ENCODE peak calls at places on chromosomes 11 and 22, in eight cellular contexts. N is body of pancreas, C is pancreas, J is suprapubic skin, O is aorta, F is stomach, Q is sigmoid colon, M is OCI-LY7. T is an unnamed sample.

GRCh38 chr11:2521081-2521480 is 76.3 kb downstream of the KCNQ1 start:
- DNase-seq in F (peak; percentile 24), O (peak; percentile 68), Q (peak; percentile 34), J (peak; percentile 56), C (peak; percentile 37), N (peak; percentile 2), M (no peak), T (no peak)

GRCh38 chr22:47172771-47173534 is 410.5 kb downstream of the TBC1D22A start:
- DNase-seq in C (peak; percentile 52), F (no peak), M (no peak), J (peak; percentile 69), Q (peak; percentile 46), O (peak; percentile 63), N (peak; percentile 4), T (no peak)

GRCh38 chr11:94400839-94401772 is at the start of gene GPR83:
- DNase-seq in F (no peak), Q (no peak), J (no peak), M (no peak), O (no peak), C (no peak), N (no peak), T (no peak)

GRCh38 chr11:129846508-129847335 is 31.1 kb downstream of the TMEM45B start:
- DNase-seq in F (no peak), O (no peak), M (peak; percentile 11), C (no peak), N (no peak), J (no peak), Q (no peak), T (no peak)

GRCh38 chr11:19276859-19277808 is 36.4 kb upstream of the E2F8 start:
- DNase-seq in F (peak; percentile 40), M (no peak), J (no peak), O (no peak), N (no peak), Q (no peak), C (no peak), T (no peak)

GRCh38 chr22:42976534-42976933 is 38.4 kb downstream of the PACSIN2 start:
- DNase-seq in C (no peak), M (no peak), F (no peak), Q (no peak), J (no peak), N (no peak), O (no peak), T (no peak)

GRCh38 chr11:36296925-36297604 is 977 bp downstream of the PRR5L start:
- DNase-seq in Q (no peak), O (no peak), J (no peak), N (no peak), C (no peak), F (no peak), M (no peak), T (no peak)

GRCh38 chr11:103800406-103801114 is 235.9 kb upstream of the DDI1 start:
- DNase-seq in N (no peak), J (no peak), M (peak; percentile 1), Q (no peak), F (no peak), C (no peak), O (peak; percentile 27), T (no peak)

GRCh38 chr22:27163162-27164137 is 506.1 kb downstream of the MIAT start:
- DNase-seq in Q (no peak), N (no peak), M (no peak), C (no peak), F (no peak), O (no peak), J (no peak), T (no peak)

GRCh38 chr11:95147364-95147905 is 57.8 kb downstream of the ENDOD1 start:
- DNase-seq in Q (peak; percentile 80), M (no peak), N (peak; percentile 14), J (no peak), C (no peak), O (no peak), F (no peak), T (no peak)

GRCh38 chr11:117392979-117393378 is 65.3 kb downstream of the CEP164 start:
- DNase-seq in F (no peak), O (no peak), C (peak; percentile 20), Q (peak; percentile 45), M (no peak), J (no peak), N (no peak), T (no peak)
- H3K36me3 ChIP-seq in F (peaks cover 97% of the 10 kb centered on the region), O (peaks cover 13% of the 10 kb centered on the region), C (no peaks in the 10 kb centered on the region), Q (peaks cover 70% of the 10 kb centered on the region), M (peaks cover 86% of the 10 kb centered on the region), J (peaks cover 81% of the 10 kb centered on the region), N (peaks cover 48% of the 10 kb centered on the region), T (peaks cover 78% of the 10 kb centered on the region)

DNA sequence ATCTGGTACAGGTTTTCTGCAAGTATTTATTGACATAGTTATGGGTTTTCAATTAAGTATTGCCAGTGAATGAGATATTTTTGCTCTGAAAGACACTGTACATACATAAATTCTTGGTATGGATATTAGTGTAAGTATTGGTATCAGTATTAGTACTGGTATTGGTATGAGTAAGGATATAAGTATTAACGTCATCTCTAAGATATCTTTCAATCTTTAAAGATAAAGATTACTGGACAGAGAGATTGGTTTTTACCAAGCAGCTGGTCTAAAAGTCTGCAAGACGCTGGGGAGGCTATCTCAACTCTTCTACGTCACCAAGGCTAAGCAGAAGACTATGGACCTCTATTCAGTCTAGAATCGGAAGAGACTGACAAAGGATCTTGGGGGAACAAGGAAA is 234.5 kb downstream of the NXPE2 start:
- DNase-seq in F (no peak), J (no peak), M (no peak), Q (no peak), N (no peak), O (no peak), C (no peak), T (no peak)
- H3K4me3 ChIP-seq in F (no peak overlapping the region), J (no peak overlapping the region), M (no peak overlapping the region), Q (no peak overlapping the region), N (no peak overlapping the region), O (no peak overlapping the region), C (no peak overlapping the region), T (no peak overlapping the region)

DNA sequence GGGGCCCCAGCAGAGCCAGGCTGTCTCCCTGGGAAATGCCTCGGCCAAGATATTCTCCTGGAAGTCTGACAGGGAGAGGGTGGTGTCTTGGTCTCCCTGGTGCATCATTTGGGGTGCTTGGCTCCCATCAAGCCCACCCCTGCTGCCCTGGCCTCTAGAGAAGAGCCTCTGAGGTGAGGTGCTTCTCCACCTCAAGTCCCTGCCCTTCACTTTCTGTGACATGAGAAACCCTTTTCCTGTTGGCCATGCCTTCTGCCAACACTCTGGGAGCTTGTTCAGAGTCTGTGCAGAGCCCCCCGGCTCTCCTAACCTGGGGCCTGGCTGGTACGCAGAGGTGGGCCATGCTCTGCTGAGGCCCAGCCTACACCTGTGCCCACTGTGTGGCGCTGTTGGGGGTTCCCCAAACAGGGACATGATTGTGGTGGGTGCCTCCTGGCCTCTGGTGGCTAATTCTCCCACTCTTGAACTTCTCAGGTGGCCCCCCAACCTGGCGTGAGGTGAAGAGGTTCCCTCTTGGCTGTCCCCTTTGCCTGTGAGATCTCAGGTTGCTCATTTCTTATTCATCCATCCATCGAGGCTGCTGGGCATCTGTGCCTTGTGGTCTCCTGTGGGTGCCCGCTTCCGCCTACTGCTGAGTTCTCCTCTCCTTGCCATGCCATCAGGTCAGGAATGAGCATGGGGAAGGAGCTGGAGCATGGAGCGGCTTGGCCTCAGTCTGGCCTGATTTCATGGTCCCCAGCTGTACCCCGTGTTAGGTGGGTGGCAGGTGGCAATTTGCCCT is 19.2 kb upstream of the DGCR8 start:
- DNase-seq in C (no peak), O (no peak), Q (no peak), N (no peak), F (no peak), J (no peak), M (no peak), T (no peak)
- H3K36me3 ChIP-seq in C (no peaks in the 10 kb centered on the region), O (peaks cover 2% of the 10 kb centered on the region), Q (peaks cover 41% of the 10 kb centered on the region), N (peaks cover 7% of the 10 kb centered on the region), F (peaks cover 98% of the 10 kb centered on the region), J (peaks cover 77% of the 10 kb centered on the region), M (peaks cover 9% of the 10 kb centered on the region), T (peaks cover 48% of the 10 kb centered on the region)

DNA sequence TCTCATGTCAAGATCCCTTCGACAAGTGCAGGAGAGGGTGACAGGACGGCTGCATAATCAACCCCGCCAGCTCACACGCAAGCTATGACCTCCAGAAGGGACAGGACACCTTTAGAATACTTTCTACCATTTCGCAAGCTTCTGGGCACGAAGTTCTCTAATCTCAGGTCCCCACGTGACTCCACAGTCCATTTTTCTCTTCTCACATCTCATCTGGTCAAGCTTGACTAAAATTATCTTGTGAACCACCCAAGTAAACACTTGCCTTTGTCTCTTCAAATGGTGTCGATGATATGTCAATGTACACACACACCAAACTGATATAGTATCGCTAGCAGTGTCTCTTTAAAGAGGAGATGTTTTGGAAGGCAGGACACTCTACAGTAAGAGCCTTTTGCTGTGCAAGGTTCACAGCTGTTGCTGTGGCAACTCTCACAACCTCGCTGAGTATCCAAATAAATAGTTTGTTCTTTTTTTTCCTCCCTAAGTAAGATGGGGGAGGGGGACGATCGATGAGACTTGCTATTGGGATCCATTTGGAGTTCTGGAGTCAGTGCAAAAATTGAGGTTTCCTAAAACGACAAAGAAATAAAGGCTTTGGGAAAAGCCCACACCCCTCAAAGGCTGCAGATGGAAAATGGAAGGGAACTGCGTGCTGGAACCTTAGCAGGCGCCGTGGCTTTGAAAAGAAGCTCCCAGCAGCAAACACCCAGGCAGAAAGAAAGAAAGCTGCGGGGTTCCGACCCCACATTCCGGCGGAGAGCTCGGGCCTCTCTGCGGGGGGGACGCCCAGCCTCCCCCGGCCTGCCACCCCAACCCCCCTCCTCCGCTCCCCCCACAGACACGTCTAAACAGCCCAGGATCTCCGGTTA is 215.4 kb upstream of the UBASH3B start:
- DNase-seq in O (peak; percentile 72), F (no peak), M (no peak), Q (peak; percentile 64), N (peak; percentile 61), C (no peak), J (no peak), T (no peak)
- H3K4me3 ChIP-seq in O (peak overlapping the region; percentile 89), F (peak overlapping the region; percentile 46), M (no peak overlapping the region), Q (peak overlapping the region; percentile 49), N (peak overlapping the region; percentile 35), C (peak overlapping the region; percentile 43), J (peak overlapping the region; percentile 45), T (no peak overlapping the region)

GRCh38 chr22:23272371-23272770 is 92.1 kb downstream of the BCR start:
- DNase-seq in F (no peak), J (no peak), N (no peak), M (no peak), Q (no peak), O (no peak), C (no peak), T (no peak)
- H3K36me3 ChIP-seq in F (peaks cover 98% of the 10 kb centered on the region), J (peaks cover 88% of the 10 kb centered on the region), N (peaks cover 14% of the 10 kb centered on the region), M (peaks cover 26% of the 10 kb centered on the region), Q (peaks cover 60% of the 10 kb centered on the region), O (no peaks in the 10 kb centered on the region), C (peaks cover 2% of the 10 kb centered on the region), T (peaks cover 43% of the 10 kb centered on the region)

GRCh38 chr11:102599642-102600261 is 25.4 kb downstream of the MMP20 start:
- DNase-seq in N (no peak), Q (no peak), O (no peak), M (no peak), J (no peak), F (no peak), C (no peak), T (no peak)
- H3K4me3 ChIP-seq in N (no peak overlapping the region), Q (no peak overlapping the region), O (no peak overlapping the region), M (no peak overlapping the region), J (no peak overlapping the region), F (no peak overlapping the region), C (no peak overlapping the region), T (no peak overlapping the region)